ENCODE peak calls at places on chromosomes 7 and 10, in four cellular contexts. One of them, this sample, is unnamed.

GRCh38 chr7:42745357-42746022 is 166.4 kb downstream of the C7orf25 start:
- DNase-seq in GM23338: peak
- DNase-seq in testis: peak
- DNase-seq in K562: peak
- DNase-seq in this sample: peak

GRCh38 chr7:46930336-46930735 is 651.6 kb downstream of the TNS3 start:
- DNase-seq in GM23338: no peak
- DNase-seq in testis: no peak
- DNase-seq in K562: no peak
- DNase-seq in this sample: no peak

GRCh38 chr7:17031903-17032551 is 150.2 kb upstream of the AGR3 start:
- DNase-seq in GM23338: no peak
- DNase-seq in testis: no peak
- DNase-seq in K562: no peak
- DNase-seq in this sample: no peak

GRCh38 chr10:102815790-102816549 is 21.2 kb downstream of the CYP17A1 start:
- DNase-seq in GM23338: peak
- DNase-seq in testis: peak
- DNase-seq in K562: no peak
- DNase-seq in this sample: no peak

GRCh38 chr7:52775881-52776280 is 259.6 kb upstream of the POM121L12 start:
- DNase-seq in GM23338: no peak
- DNase-seq in testis: no peak
- DNase-seq in K562: no peak
- DNase-seq in this sample: no peak

GRCh38 chr10:13882112-13882711 is 295.4 kb downstream of the PRPF18 start:
- DNase-seq in GM23338: peak
- DNase-seq in testis: no peak
- DNase-seq in K562: no peak
- DNase-seq in this sample: peak

GRCh38 chr10:12985347-12985746 is 16.2 kb downstream of the CCDC3 start:
- DNase-seq in GM23338: no peak
- DNase-seq in testis: no peak
- DNase-seq in K562: no peak
- DNase-seq in this sample: no peak

GRCh38 chr7:120944826-120945562 is 5.6 kb upstream of the ING3 start:
- DNase-seq in GM23338: no peak
- DNase-seq in testis: no peak
- DNase-seq in K562: no peak
- DNase-seq in this sample: no peak

GRCh38 chr10:71066600-71066999 is 145.8 kb upstream of the UNC5B start:
- DNase-seq in GM23338: no peak
- DNase-seq in testis: no peak
- DNase-seq in K562: no peak
- DNase-seq in this sample: no peak

GRCh38 chr7:136033413-136034031 is 56.4 kb upstream of the MTPN start:
- DNase-seq in GM23338: no peak
- DNase-seq in testis: peak
- DNase-seq in K562: no peak
- DNase-seq in this sample: no peak

GRCh38 chr10:3786295-3786981 is 1.4 kb upstream of the KLF6 start:
- DNase-seq in GM23338: peak
- DNase-seq in testis: peak
- DNase-seq in K562: no peak
- DNase-seq in this sample: no peak

GRCh38 chr7:45457591-45457990 is 116.6 kb upstream of the ADCY1 start:
- DNase-seq in GM23338: no peak
- DNase-seq in testis: no peak
- DNase-seq in K562: no peak
- DNase-seq in this sample: no peak

GRCh38 chr10:72332423-72333110 is 22.2 kb downstream of the DNAJB12 start:
- DNase-seq in GM23338: no peak
- DNase-seq in testis: no peak
- DNase-seq in K562: no peak
- DNase-seq in this sample: no peak

GRCh38 chr7:68511281-68511680 is 1087.0 kb upstream of the AUTS2 start:
- DNase-seq in GM23338: no peak
- DNase-seq in testis: no peak
- DNase-seq in K562: no peak
- DNase-seq in this sample: no peak

GRCh38 chr10:101903827-101904520 is 60.4 kb upstream of the KCNIP2 start:
- DNase-seq in GM23338: no peak
- DNase-seq in testis: no peak
- DNase-seq in K562: no peak
- DNase-seq in this sample: no peak

GRCh38 chr7:131117439-131117838 is 210.2 kb upstream of the MKLN1 start:
- DNase-seq in GM23338: no peak
- DNase-seq in testis: no peak
- DNase-seq in K562: no peak
- DNase-seq in this sample: no peak

GRCh38 chr10:52409928-52410327 is 95.8 kb downstream of the DKK1 start:
- DNase-seq in GM23338: no peak
- DNase-seq in testis: no peak
- DNase-seq in K562: no peak
- DNase-seq in this sample: no peak

GRCh38 chr10:84375011-84375410 is 46.6 kb downstream of the CCSER2 start:
- DNase-seq in GM23338: peak
- DNase-seq in testis: peak
- DNase-seq in K562: peak
- DNase-seq in this sample: peak

GRCh38 chr10:61939575-61940301 is 38.2 kb downstream of the ARID5B start:
- DNase-seq in GM23338: no peak
- DNase-seq in testis: no peak
- DNase-seq in K562: no peak
- DNase-seq in this sample: no peak

GRCh38 chr10:80046629-80047441 is 31.6 kb upstream of the TMEM254 start:
- DNase-seq in GM23338: peak
- DNase-seq in testis: peak
- DNase-seq in K562: peak
- DNase-seq in this sample: peak
- TF ChIP-seq CTCF in GM23338: peak
- TF ChIP-seq CTCF in testis: peak
- TF ChIP-seq CTCF in K562: peak
- TF ChIP-seq CTCF in this sample: peak

DNA sequence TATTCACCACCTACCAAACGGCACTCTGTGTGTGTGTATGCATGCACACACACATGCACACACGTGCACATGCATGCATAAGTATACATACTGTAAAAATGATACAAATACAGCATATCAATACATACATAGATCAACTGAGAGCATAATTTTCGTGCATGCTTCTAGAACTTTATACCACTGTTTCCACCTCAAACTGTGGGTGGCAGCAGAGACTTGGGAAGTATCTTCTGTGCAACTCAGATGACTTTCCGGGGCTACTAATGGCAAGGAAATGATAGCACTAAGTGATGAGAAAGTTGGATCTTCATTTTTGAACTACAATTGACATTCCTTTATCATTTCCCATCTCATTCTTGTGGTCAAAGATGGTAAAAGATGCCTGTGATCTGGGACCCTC is 570.7 kb downstream of the REEP3 start:
- DNase-seq in GM23338: peak
- DNase-seq in testis: peak
- DNase-seq in K562: no peak
- DNase-seq in this sample: no peak
- TF ChIP-seq CTCF in GM23338: peak
- TF ChIP-seq CTCF in testis: no peak
- TF ChIP-seq CTCF in K562: peak
- TF ChIP-seq CTCF in this sample: no peak

GRCh38 chr10:111598433-111599059 is 521.7 kb downstream of the ADRA2A start:
- DNase-seq in GM23338: peak
- DNase-seq in testis: peak
- DNase-seq in K562: peak
- DNase-seq in this sample: peak

GRCh38 chr10:111595173-111595572 is 518.3 kb downstream of the ADRA2A start:
- DNase-seq in GM23338: no peak
- DNase-seq in testis: no peak
- DNase-seq in K562: no peak
- DNase-seq in this sample: no peak

GRCh38 chr10:111600772-111601171 is 523.9 kb downstream of the ADRA2A start:
- DNase-seq in GM23338: peak
- DNase-seq in testis: peak
- DNase-seq in K562: no peak
- DNase-seq in this sample: no peak
- TF ChIP-seq CTCF in GM23338: no peak
- TF ChIP-seq CTCF in testis: no peak
- TF ChIP-seq CTCF in K562: no peak
- TF ChIP-seq CTCF in this sample: no peak

DNA sequence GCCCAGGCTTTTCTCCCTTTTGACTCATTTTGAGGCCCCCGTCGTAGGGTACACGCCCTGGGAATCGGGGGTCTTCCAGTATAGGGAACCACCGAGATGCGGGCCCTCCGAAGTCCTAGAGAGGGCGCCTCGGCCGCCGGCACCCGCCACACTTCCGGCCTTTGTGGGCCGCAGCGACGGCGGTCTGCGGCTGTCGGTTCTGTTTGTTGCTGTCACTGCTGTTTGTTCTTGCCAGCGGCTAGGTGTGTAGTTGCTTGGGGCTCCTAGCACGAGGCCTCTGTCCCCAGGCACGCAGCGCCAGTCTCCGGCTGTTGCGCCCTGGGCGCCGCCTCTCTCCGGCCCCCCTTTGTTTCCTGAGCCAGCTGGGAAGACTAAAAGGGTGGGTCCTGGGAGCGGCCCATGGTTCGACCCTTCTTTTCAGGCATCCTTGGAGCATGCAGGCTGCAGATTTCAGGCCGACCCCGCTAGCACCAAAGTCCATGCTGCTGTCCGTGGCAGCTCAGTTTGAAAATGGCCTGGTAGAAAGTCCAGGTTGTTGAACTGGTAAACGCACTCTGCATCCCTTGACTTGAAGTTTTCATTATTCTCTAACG is 17.8 kb upstream of the ZKSCAN1 start:
- DNase-seq in GM23338: peak
- DNase-seq in testis: peak
- DNase-seq in K562: no peak
- DNase-seq in this sample: peak
- TF ChIP-seq CTCF in GM23338: no peak
- TF ChIP-seq CTCF in testis: peak
- TF ChIP-seq CTCF in K562: no peak
- TF ChIP-seq CTCF in this sample: peak

DNA sequence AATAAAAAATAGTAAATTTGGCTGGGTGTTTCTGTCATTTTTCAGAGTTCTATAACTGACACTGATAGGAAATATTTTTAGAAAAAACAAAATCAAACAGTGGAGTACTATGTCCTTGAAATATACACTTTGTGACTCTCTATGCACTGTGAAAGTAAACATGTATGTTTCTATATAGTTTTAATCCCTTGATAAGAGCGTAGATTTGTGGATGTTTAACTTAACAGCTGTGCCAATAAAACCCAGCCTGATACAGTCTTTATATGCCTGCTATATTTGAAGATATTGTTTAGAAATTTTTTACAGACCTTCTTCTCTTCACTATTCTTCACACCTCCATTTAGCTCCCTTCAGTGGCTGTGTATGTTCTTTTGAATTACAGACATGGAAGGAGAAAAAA is 473.3 kb upstream of the FZD8 start:
- DNase-seq in GM23338: no peak
- DNase-seq in testis: no peak
- DNase-seq in K562: no peak
- DNase-seq in this sample: no peak
- TF ChIP-seq CTCF in GM23338: no peak
- TF ChIP-seq CTCF in testis: no peak
- TF ChIP-seq CTCF in K562: no peak
- TF ChIP-seq CTCF in this sample: no peak

DNA sequence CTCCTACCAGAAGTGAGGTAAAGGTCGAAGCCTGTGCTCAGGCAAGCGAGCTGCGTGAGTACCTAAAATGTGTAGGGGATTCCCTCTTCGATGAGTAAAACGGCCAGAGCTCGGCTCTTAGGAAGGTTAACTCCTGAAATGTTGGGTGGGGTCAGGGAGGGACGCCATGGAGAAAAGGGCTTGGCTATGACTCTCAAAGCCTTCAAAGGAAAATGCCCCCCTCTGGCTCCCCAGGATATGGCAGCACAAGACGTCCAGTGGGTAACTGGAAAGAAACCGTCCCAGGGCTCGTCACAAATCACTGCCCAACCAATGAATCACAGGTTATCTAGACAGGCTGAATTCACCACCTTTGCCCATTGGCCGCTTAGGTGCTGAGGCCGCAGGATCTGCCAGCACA is 58.0 kb downstream of the CALML3 start:
- DNase-seq in GM23338: peak
- DNase-seq in testis: no peak
- DNase-seq in K562: peak
- DNase-seq in this sample: no peak
- TF ChIP-seq CTCF in GM23338: peak
- TF ChIP-seq CTCF in testis: no peak
- TF ChIP-seq CTCF in K562: peak
- TF ChIP-seq CTCF in this sample: peak

GRCh38 chr10:94351089-94351488 is 11.7 kb downstream of the NOC3L start:
- DNase-seq in GM23338: no peak
- DNase-seq in testis: no peak
- DNase-seq in K562: no peak
- DNase-seq in this sample: no peak

GRCh38 chr10:94344522-94345122 is 18.1 kb downstream of the NOC3L start:
- DNase-seq in GM23338: no peak
- DNase-seq in testis: no peak
- DNase-seq in K562: no peak
- DNase-seq in this sample: no peak

DNA sequence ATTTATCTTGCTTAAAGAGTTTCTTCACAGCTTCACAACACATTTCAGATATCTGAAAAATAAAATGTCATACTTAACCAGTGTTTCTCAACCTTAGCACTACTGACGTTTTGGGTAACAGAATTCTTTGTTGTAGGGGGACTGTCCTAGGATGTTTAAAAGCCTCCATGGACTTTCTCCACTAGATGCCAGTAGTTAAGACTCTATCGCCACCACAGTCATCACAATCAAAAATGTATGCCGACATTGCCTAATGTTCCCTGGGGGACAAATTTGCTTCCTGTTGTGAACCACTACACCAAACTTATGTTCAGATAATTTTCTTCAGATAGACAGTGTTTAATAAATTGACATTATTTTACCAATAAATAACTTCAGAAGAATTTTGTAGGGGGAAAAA is 13.4 kb downstream of the NOC3L start:
- DNase-seq in GM23338: no peak
- DNase-seq in testis: no peak
- DNase-seq in K562: no peak
- DNase-seq in this sample: no peak
- TF ChIP-seq CTCF in GM23338: no peak
- TF ChIP-seq CTCF in testis: no peak
- TF ChIP-seq CTCF in K562: no peak
- TF ChIP-seq CTCF in this sample: no peak

This sample was measured in endothelial cell.